ENCODE peak calls at places on chromosomes 3 and 15, in ten cellular contexts. P, A, V, N, D, J, C, O, E and Z are unnamed samples.

GRCh38 chr3:99852851-99853250 is 35.2 kb downstream of the CMSS1 start:
- DNase-seq in N (no peak), J (no peak), E (no peak), A (no peak), V (no peak), O (no peak), P (no peak), D (no peak), C (no peak), Z (no peak)

GRCh38 chr3:195703776-195704175 is 17.0 kb upstream of the MUC20 start:
- DNase-seq in P (no peak), C (no peak), N (peak), D (no peak), E (no peak), J (no peak), O (no peak), A (no peak), V (no peak), Z (no peak)

GRCh38 chr3:49410844-49411549 is 779 bp downstream of the RHOA start:
- DNase-seq in V (no peak), J (peak), N (peak), A (no peak), C (no peak), P (no peak), E (no peak), D (no peak), O (no peak), Z (no peak)

GRCh38 chr3:149475451-149476060 is 1.1 kb downstream of the TM4SF4 start:
- DNase-seq in P (no peak), C (no peak), E (no peak), V (no peak), N (no peak), D (no peak), A (no peak), O (no peak), J (no peak), Z (no peak)

GRCh38 chr3:99934984-99935797 is 117.5 kb downstream of the CMSS1 start:
- DNase-seq in C (no peak), P (no peak), D (peak), N (no peak), J (peak), O (peak), E (no peak), A (no peak), V (no peak), Z (no peak)

GRCh38 chr15:69045810-69046209 is 31.3 kb downstream of the NOX5 start:
- DNase-seq in D (no peak), V (no peak), O (peak), N (no peak), C (no peak), A (no peak), J (peak), P (no peak), E (no peak), Z (no peak)

GRCh38 chr15:57578288-57578900 is 13.3 kb upstream of the MYZAP start:
- DNase-seq in E (no peak), D (no peak), A (no peak), P (no peak), C (peak), N (no peak), V (no peak), O (no peak), J (no peak), Z (no peak)

GRCh38 chr3:94028093-94028837 is at the start of gene STX19:
- DNase-seq in A (no peak), C (no peak), E (peak), D (no peak), P (no peak), O (peak), J (no peak), V (peak), N (no peak), Z (no peak)

GRCh38 chr15:88256261-88257230 is at the start of gene NTRK3:
- DNase-seq in O (no peak), E (no peak), A (no peak), C (peak), V (no peak), P (no peak), N (peak), J (peak), D (no peak), Z (no peak)

GRCh38 chr15:47794266-47794914 is 77.1 kb downstream of the SEMA6D start:
- DNase-seq in J (no peak), E (peak), D (no peak), P (no peak), C (no peak), O (no peak), V (no peak), N (no peak), A (no peak), Z (no peak)

GRCh38 chr15:73927476-73928240 is 1.4 kb downstream of the LOXL1 start:
- DNase-seq in A (no peak), C (peak), P (peak), N (peak), E (peak), V (peak), J (peak), D (peak), O (peak), Z (peak)

GRCh38 chr3:86180696-86181095 is 810.3 kb downstream of the VGLL3 start:
- DNase-seq in E (no peak), O (no peak), D (no peak), V (no peak), P (no peak), N (peak), J (peak), C (peak), A (no peak), Z (no peak)

GRCh38 chr3:121660356-121661171 is at the start of gene HCLS1:
- DNase-seq in P (peak), E (no peak), J (no peak), D (peak), V (peak), O (peak), C (peak), N (peak), A (no peak), Z (peak)

GRCh38 chr3:14391033-14391432 is 11.4 kb upstream of the SLC6A6 start:
- DNase-seq in C (no peak), O (peak), P (no peak), V (no peak), N (no peak), D (no peak), A (no peak), E (no peak), J (peak), Z (no peak)

GRCh38 chr3:169286992-169287391 is 376.5 kb downstream of the MECOM start:
- DNase-seq in A (no peak), P (no peak), C (no peak), E (no peak), N (no peak), V (peak), D (no peak), J (no peak), O (no peak), Z (no peak)

GRCh38 chr3:172752651-172753050 is 2.1 kb downstream of the ECT2 start:
- DNase-seq in E (no peak), P (no peak), C (no peak), V (no peak), O (no peak), N (no peak), A (no peak), D (no peak), J (no peak), Z (no peak)

DNA sequence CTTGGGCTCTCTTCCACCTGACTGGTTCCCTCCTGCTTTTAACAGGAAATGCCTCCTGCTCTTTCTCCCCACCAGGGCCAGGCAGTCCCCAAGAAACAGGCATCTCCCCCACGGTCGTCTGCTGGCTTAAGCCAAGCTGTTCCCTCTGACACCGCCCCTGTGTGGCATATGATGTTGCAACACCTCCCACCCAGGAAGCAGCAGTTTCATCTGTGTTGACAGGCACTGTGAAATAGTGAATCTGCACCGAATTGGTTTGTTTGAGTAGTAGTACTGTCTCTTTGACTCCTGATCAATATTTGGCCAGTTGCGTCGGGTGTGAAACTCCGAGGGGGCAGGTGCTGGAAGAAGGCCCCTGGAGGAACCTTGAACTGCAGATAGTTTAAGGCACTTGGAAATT is 188.8 kb downstream of the FEZF2 start:
- DNase-seq in N (no peak), O (peak), C (no peak), A (no peak), P (no peak), E (no peak), D (no peak), J (no peak), V (no peak), Z (no peak)
- TF ChIP-seq CTCF in N (no peak), O (no peak), C (no peak), A (no peak), P (no peak), E (no peak), D (no peak), J (no peak), V (no peak), Z (no peak)

GRCh38 chr3:29515451-29515850 is 234.6 kb downstream of the RBMS3 start:
- DNase-seq in O (peak), A (no peak), V (no peak), C (no peak), D (no peak), E (peak), J (peak), P (no peak), N (peak), Z (no peak)
- TF ChIP-seq CTCF in O (no peak), A (no peak), V (no peak), C (no peak), D (no peak), E (no peak), J (no peak), P (no peak), N (no peak), Z (no peak)

DNA sequence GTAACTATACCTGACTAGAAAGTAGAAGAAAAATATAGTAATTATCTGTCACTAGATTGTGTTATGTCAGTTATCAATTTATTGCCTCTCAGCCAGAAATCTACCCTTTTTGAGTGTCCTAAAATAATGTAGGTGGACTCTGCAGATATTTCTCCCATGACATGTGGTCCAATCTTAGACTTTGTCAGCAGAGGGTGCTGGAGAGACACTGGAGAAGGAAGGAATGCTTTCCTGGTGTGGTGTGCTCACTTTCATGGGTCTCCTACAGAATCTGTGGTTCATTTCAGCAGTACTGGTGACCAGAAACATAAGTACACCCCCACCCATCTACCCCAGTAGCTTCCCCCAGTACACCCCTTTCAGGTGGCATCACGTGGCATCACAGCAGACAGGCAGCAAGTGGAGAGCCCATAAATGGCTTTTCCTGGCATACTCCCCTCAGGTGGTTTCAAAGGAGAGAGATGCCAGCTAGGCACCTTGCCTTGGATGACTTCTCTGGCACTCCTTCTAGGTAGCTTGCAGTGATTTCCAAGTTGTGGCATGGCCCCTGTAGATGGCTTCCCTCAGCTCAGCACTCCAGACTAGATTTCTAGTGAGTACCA is 114.7 kb downstream of the GADL1 start:
- DNase-seq in C (peak), D (no peak), O (peak), E (peak), P (no peak), V (peak), J (no peak), N (peak), A (no peak), Z (peak)
- TF ChIP-seq CTCF in C (peak), D (peak), O (peak), E (peak), P (no peak), V (peak), J (peak), N (peak), A (no peak), Z (peak)

GRCh38 chr3:187464682-187465081 is 96.5 kb downstream of the RTP4 start:
- DNase-seq in A (no peak), V (no peak), J (no peak), C (no peak), O (no peak), E (no peak), D (no peak), P (no peak), N (no peak), Z (no peak)

DNA sequence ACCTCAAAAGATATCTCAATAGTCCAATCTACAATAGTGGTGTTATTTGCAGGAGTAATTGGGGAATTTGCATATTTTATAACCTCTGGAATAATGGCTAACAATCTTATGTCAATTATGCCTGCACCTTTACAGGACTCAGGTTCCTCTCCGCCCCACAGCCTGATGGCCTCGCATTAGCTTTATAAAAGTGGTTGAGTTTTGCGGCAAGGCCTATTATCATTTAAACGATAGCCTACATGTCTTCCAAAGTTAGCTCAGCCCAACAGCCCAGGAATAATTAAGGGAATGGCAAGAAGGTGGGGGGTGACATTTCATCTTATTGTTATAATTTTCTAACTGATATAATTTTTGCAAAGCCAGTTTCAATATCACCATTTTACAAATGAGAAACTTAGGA is 97.3 kb downstream of the RTP4 start:
- DNase-seq in E (no peak), A (no peak), N (no peak), J (no peak), P (no peak), D (no peak), V (no peak), O (no peak), C (no peak), Z (no peak)
- TF ChIP-seq CTCF in E (no peak), A (no peak), N (no peak), J (no peak), P (no peak), D (no peak), V (no peak), O (no peak), C (no peak), Z (no peak)

DNA sequence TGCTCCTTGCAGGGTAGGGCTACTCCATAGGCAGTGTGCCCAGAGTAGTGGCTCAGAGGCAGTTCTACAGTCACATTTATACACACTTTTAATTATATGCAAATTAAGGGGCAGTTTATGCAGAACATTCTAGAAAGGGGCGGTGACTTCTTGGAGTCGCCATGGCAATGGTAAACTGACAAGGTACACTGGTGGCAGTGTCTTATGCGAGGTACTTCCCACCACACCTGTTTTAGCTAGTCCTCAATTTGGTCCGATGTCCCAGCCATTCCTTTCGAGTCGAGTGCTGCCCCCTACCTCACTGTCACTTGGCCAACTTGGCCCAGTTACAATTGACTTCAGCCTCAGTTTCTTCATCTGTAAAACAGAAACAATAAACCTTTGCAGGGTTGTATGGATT is 3.8 kb upstream of the IRAK2 start:
- DNase-seq in P (no peak), N (no peak), O (no peak), C (no peak), J (no peak), E (no peak), D (no peak), V (no peak), A (no peak), Z (no peak)
- TF ChIP-seq CTCF in P (no peak), N (no peak), O (no peak), C (no peak), J (no peak), E (no peak), D (no peak), V (no peak), A (no peak), Z (no peak)

GRCh38 chr3:155771126-155771525 is 26.3 kb upstream of the PLCH1 start:
- DNase-seq in N (no peak), C (no peak), J (no peak), P (no peak), E (no peak), A (no peak), V (no peak), O (peak), D (no peak), Z (no peak)
- TF ChIP-seq CTCF in N (no peak), C (no peak), J (no peak), P (no peak), E (no peak), A (no peak), V (no peak), O (no peak), D (no peak), Z (no peak)

GRCh38 chr3:4392992-4393391 is 74.1 kb downstream of the SUMF1 start:
- DNase-seq in V (no peak), E (no peak), N (no peak), A (no peak), O (no peak), C (no peak), D (no peak), J (no peak), P (no peak), Z (no peak)
- TF ChIP-seq CTCF in V (no peak), E (no peak), N (no peak), A (no peak), O (no peak), C (no peak), D (no peak), J (no peak), P (no peak), Z (no peak)

DNA sequence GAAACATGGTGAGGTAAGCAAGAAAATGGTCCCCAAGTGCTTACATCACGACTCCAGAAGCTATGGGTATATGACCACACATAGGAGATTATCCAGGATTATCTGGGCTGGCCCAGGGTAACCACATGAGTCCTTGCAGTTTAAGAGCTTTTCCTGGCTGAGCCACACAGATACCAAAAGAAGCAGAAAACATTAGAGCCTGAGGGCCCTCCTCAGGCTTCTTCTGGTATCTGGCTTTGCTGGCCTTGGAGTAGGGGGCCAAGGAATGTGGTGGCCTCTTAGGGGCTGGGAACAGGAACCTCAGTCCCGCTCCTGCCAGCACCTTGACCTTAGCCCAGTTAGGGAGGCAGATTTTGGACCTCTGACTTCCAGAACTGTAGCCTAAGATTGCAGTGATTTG is 259.1 kb downstream of the KCNMB2 start:
- DNase-seq in J (no peak), N (no peak), D (no peak), C (no peak), P (no peak), E (no peak), A (no peak), O (no peak), V (no peak), Z (no peak)
- TF ChIP-seq CTCF in J (no peak), N (no peak), D (no peak), C (no peak), P (no peak), E (no peak), A (no peak), O (no peak), V (no peak), Z (no peak)

GRCh38 chr3:38115645-38116427 is 21.1 kb downstream of the ACAA1 start:
- DNase-seq in D (no peak), J (no peak), C (no peak), O (no peak), V (no peak), E (no peak), A (peak), P (no peak), N (no peak), Z (no peak)

GRCh38 chr3:38117748-38118420 is 19.0 kb downstream of the ACAA1 start:
- DNase-seq in N (peak), P (peak), D (no peak), C (peak), J (peak), E (peak), O (peak), A (peak), V (peak), Z (peak)

GRCh38 chr3:38117163-38117716 is 19.7 kb downstream of the ACAA1 start:
- DNase-seq in E (peak), N (no peak), D (peak), V (no peak), P (no peak), O (no peak), J (no peak), C (no peak), A (no peak), Z (no peak)

GRCh38 chr3:38114875-38115644 is 21.9 kb downstream of the ACAA1 start:
- DNase-seq in N (no peak), J (no peak), O (no peak), C (no peak), P (no peak), V (no peak), E (no peak), A (peak), D (peak), Z (no peak)

DNA sequence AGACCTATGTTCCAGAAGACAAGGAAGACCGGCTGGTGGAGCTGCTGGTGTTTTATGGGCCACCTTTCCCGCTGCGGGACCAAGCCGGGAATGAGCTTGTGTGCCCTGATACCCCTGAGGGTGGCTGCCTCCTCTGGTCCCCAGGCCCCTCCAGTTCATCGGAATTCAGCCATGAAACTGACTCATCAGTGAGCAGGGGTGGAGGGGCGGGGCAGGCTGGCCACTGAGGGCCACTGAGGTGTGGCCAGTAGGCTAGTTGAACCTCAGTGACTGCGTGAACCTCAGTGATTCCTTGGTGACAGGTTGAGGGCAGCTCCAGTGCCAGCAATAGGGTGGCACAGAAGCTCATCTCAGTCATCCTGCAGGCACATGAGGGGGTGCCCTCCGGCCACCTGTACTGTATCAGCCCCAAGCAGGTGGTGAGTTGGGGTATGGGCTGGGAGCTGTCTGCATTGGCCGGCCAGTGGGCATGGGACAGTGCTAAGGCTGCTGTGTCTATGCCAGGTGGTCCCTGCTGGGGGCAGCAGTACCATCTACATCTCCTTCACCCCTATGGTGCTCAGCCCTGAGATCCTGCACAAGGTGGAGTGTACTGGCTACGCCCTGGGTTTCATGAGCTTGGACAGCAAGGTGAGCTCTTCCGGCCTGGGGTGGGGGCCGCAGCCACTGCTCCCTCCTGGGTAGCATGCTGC is 20.3 kb downstream of the ACAA1 start:
- DNase-seq in N (no peak), E (no peak), V (no peak), P (no peak), C (no peak), A (peak), O (no peak), D (no peak), J (no peak), Z (no peak)
- TF ChIP-seq CTCF in N (no peak), E (peak), V (no peak), P (no peak), C (no peak), A (no peak), O (no peak), D (no peak), J (no peak), Z (no peak)

GRCh38 chr3:71011565-71012287 is 571.8 kb downstream of the FOXP1 start:
- DNase-seq in E (peak), C (no peak), V (no peak), D (no peak), O (no peak), A (no peak), N (peak), J (peak), P (peak), Z (no peak)

GRCh38 chr3:71010731-71011455 is 572.6 kb downstream of the FOXP1 start:
- DNase-seq in C (no peak), E (peak), D (no peak), P (peak), J (peak), A (no peak), V (no peak), N (peak), O (no peak), Z (peak)

GRCh38 chr3:71008350-71008923 is 575.1 kb downstream of the FOXP1 start:
- DNase-seq in E (no peak), N (no peak), P (no peak), J (no peak), V (no peak), D (no peak), C (no peak), A (no peak), O (no peak), Z (no peak)

GRCh38 chr3:71005797-71006321 is 577.7 kb downstream of the FOXP1 start:
- DNase-seq in O (peak), N (no peak), E (no peak), P (no peak), A (no peak), D (no peak), J (peak), C (no peak), V (no peak), Z (no peak)

GRCh38 chr3:71006810-71007785 is 576.4 kb downstream of the FOXP1 start:
- DNase-seq in N (peak), P (peak), O (peak), J (no peak), V (no peak), C (no peak), E (peak), D (no peak), A (no peak), Z (peak)
- TF ChIP-seq CTCF in N (peak), P (peak), O (no peak), J (no peak), V (peak), C (peak), E (peak), D (peak), A (no peak), Z (peak)